ENCODE peak calls at places on chromosomes 3 and 15, in four cellular contexts. One of them, this sample, is unnamed.

GRCh38 chr3:39513801-39514369 is 46.4 kb downstream of the MOBP start:
- DNase-seq in GM12865: no peak
- DNase-seq in H1: no peak
- DNase-seq in psoas muscle: no peak
- DNase-seq in this sample: no peak

GRCh38 chr3:38647217-38647970 is 2.1 kb downstream of the SCN5A start:
- DNase-seq in GM12865: no peak
- DNase-seq in H1: no peak
- DNase-seq in psoas muscle: no peak
- DNase-seq in this sample: no peak

GRCh38 chr3:178079966-178080365 is 456.3 kb upstream of the KCNMB2 start:
- DNase-seq in GM12865: no peak
- DNase-seq in H1: no peak
- DNase-seq in psoas muscle: no peak
- DNase-seq in this sample: no peak

GRCh38 chr3:182490601-182491485 is 302.5 kb upstream of the ATP11B start:
- DNase-seq in GM12865: peak; percentile 34
- DNase-seq in H1: no peak
- DNase-seq in psoas muscle: no peak
- DNase-seq in this sample: no peak

GRCh38 chr3:188673509-188674239 is 498.1 kb upstream of the TPRG1 start:
- DNase-seq in GM12865: no peak
- DNase-seq in H1: no peak
- DNase-seq in psoas muscle: no peak
- DNase-seq in this sample: no peak

GRCh38 chr3:50138266-50139230 is 16.6 kb upstream of the SEMA3F start:
- DNase-seq in GM12865: no peak
- DNase-seq in H1: peak; percentile 71
- DNase-seq in psoas muscle: no peak
- DNase-seq in this sample: peak; percentile 81

GRCh38 chr3:121072128-121072527 is 164.1 kb downstream of the STXBP5L start:
- DNase-seq in GM12865: no peak
- DNase-seq in H1: no peak
- DNase-seq in psoas muscle: no peak
- DNase-seq in this sample: no peak

GRCh38 chr3:163315786-163316185 is 1762.5 kb downstream of the SI start:
- DNase-seq in GM12865: no peak
- DNase-seq in H1: no peak
- DNase-seq in psoas muscle: no peak
- DNase-seq in this sample: no peak

GRCh38 chr3:81003008-81003407 is 758.4 kb downstream of the GBE1 start:
- DNase-seq in GM12865: no peak
- DNase-seq in H1: no peak
- DNase-seq in psoas muscle: no peak
- DNase-seq in this sample: no peak

GRCh38 chr3:195151866-195152526 is 119.0 kb downstream of the XXYLT1 start:
- DNase-seq in GM12865: no peak
- DNase-seq in H1: no peak
- DNase-seq in psoas muscle: no peak
- DNase-seq in this sample: no peak

GRCh38 chr15:73683624-73684536 is at the start of gene CD276:
- DNase-seq in GM12865: no peak
- DNase-seq in H1: peak; percentile 80
- DNase-seq in psoas muscle: peak; percentile 90
- DNase-seq in this sample: peak; percentile 67

GRCh38 chr15:31248951-31249350 is 77.7 kb upstream of the KLF13 start:
- DNase-seq in GM12865: no peak
- DNase-seq in H1: no peak
- DNase-seq in psoas muscle: no peak
- DNase-seq in this sample: no peak

GRCh38 chr15:89383635-89384604 is 49.3 kb upstream of the POLG start:
- DNase-seq in GM12865: no peak
- DNase-seq in H1: no peak
- DNase-seq in psoas muscle: no peak
- DNase-seq in this sample: no peak

GRCh38 chr3:169241928-169242751 is 421.4 kb downstream of the MECOM start:
- DNase-seq in GM12865: no peak
- DNase-seq in H1: peak; percentile 56
- DNase-seq in psoas muscle: no peak
- DNase-seq in this sample: no peak

GRCh38 chr3:27623085-27623753 is 98.9 kb downstream of the EOMES start:
- DNase-seq in GM12865: no peak
- DNase-seq in H1: no peak
- DNase-seq in psoas muscle: no peak
- DNase-seq in this sample: no peak

GRCh38 chr3:196207159-196207832 is 3.9 kb downstream of the ZDHHC19 start:
- DNase-seq in GM12865: peak; percentile 30
- DNase-seq in H1: no peak
- DNase-seq in psoas muscle: peak; percentile 66
- DNase-seq in this sample: no peak

GRCh38 chr3:23435318-23435717 is 232.2 kb downstream of the UBE2E2 start:
- DNase-seq in GM12865: no peak
- DNase-seq in H1: no peak
- DNase-seq in psoas muscle: no peak
- DNase-seq in this sample: no peak

GRCh38 chr3:105334138-105334882 is 32.4 kb upstream of the ALCAM start:
- DNase-seq in GM12865: peak; percentile 29
- DNase-seq in H1: no peak
- DNase-seq in psoas muscle: no peak
- DNase-seq in this sample: no peak

GRCh38 chr15:74378853-74379252 is 11.4 kb upstream of the CYP11A1 start:
- DNase-seq in GM12865: peak; percentile 57
- DNase-seq in H1: no peak
- DNase-seq in psoas muscle: peak; percentile 9
- DNase-seq in this sample: no peak

GRCh38 chr15:95734422-95735316 is 595.8 kb upstream of the NR2F2 start:
- DNase-seq in GM12865: no peak
- DNase-seq in H1: no peak
- DNase-seq in psoas muscle: no peak
- DNase-seq in this sample: no peak

GRCh38 chr3:72340476-72341379 is 507.5 kb downstream of the SHQ1 start:
- DNase-seq in GM12865: peak; percentile 55
- DNase-seq in H1: no peak
- DNase-seq in psoas muscle: no peak
- DNase-seq in this sample: peak; percentile 68

GRCh38 chr3:136559896-136560295 is 192.3 kb downstream of the STAG1 start:
- DNase-seq in GM12865: no peak
- DNase-seq in H1: no peak
- DNase-seq in psoas muscle: no peak
- DNase-seq in this sample: no peak

DNA sequence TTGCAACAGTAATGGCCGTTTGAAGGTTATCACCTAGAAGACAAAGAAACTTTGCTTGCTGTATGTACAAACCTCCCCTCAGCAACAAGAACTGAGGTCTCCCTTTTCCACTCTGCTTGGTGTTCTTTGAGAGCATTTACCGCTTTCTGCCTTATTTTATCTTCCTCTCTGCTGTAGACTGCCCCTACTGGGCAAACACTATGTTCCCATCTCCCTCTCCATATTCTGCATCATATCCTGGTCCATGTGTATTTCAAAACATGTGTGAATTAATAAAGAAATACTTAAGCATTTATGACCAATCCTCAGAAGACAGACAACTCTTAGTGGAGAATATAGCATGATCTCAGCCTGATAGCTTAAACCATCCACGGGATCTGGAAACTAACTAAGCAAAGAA is 64.4 kb downstream of the ATP13A5 start:
- DNase-seq in GM12865: no peak
- DNase-seq in H1: no peak
- DNase-seq in psoas muscle: no peak
- DNase-seq in this sample: no peak
- TF ChIP-seq CTCF in GM12865: peak; percentile 6
- TF ChIP-seq CTCF in H1: peak; percentile 52
- TF ChIP-seq CTCF in psoas muscle: no peak
- TF ChIP-seq CTCF in this sample: peak; percentile 7

GRCh38 chr3:133825969-133826727 is 20.5 kb downstream of the SRPRB start:
- DNase-seq in GM12865: no peak
- DNase-seq in H1: peak; percentile 39
- DNase-seq in psoas muscle: no peak
- DNase-seq in this sample: no peak

GRCh38 chr3:133820889-133821675 is 15.5 kb downstream of the SRPRB start:
- DNase-seq in GM12865: no peak
- DNase-seq in H1: no peak
- DNase-seq in psoas muscle: no peak
- DNase-seq in this sample: no peak

GRCh38 chr3:133820129-133820528 is 14.5 kb downstream of the SRPRB start:
- DNase-seq in GM12865: no peak
- DNase-seq in H1: no peak
- DNase-seq in psoas muscle: no peak
- DNase-seq in this sample: no peak

GRCh38 chr3:133824961-133825485 is 19.4 kb downstream of the SRPRB start:
- DNase-seq in GM12865: no peak
- DNase-seq in H1: peak; percentile 16
- DNase-seq in psoas muscle: no peak
- DNase-seq in this sample: no peak

DNA sequence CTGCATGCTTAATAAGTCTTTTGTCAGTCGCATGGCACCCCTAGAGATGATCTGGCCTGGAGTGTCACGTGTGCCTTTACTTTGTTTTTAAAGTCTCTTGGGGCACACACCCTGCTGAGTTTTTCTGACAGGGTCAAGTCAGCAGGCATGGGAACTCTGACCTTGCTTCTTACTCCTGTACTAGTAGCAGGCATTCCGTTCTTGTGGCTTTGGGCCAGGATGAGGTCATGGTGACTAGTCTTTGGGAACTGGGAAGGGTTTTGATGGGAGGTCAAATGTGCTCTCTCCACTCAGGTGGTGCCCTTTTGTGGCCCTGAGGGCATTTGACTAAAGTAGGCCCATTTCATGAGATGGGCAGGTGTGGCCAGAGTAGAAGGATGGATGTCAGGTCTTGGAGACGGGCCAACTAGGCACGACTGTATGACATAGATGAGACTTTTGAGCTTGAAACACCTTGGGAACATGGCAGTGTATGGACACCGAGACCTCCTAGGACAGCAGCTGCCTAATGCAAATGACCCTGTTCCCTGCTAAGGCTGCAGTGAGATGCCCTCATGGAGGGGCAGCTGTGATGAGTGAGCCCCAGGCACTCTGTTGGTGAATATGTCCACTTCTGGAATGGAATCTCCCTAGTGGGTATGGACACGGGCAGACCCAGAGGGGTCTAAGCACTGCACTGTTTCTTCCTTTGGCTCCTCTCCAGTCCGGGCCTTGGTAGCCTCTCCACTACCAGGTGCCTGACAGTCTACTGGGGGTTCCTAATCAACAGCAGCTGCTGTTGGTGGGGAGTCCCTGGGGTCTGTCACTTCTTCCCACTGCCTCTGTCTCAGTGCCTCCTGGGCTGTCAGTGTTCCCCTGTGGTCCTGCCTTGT is 16.4 kb downstream of the SRPRB start:
- DNase-seq in GM12865: no peak
- DNase-seq in H1: no peak
- DNase-seq in psoas muscle: peak; percentile 79
- DNase-seq in this sample: no peak
- TF ChIP-seq CTCF in GM12865: peak; percentile 10
- TF ChIP-seq CTCF in H1: peak; percentile 58
- TF ChIP-seq CTCF in psoas muscle: no peak
- TF ChIP-seq CTCF in this sample: no peak

GRCh38 chr3:158908187-158908762 is 106.4 kb downstream of the MFSD1 start:
- DNase-seq in GM12865: no peak
- DNase-seq in H1: no peak
- DNase-seq in psoas muscle: no peak
- DNase-seq in this sample: no peak

GRCh38 chr3:158911586-158911985 is 109.7 kb downstream of the MFSD1 start:
- DNase-seq in GM12865: no peak
- DNase-seq in H1: no peak
- DNase-seq in psoas muscle: no peak
- DNase-seq in this sample: no peak

GRCh38 chr3:158912621-158913020 is 110.8 kb downstream of the MFSD1 start:
- DNase-seq in GM12865: no peak
- DNase-seq in H1: no peak
- DNase-seq in psoas muscle: no peak
- DNase-seq in this sample: no peak

GRCh38 chr3:158909870-158910269 is 108.0 kb downstream of the MFSD1 start:
- DNase-seq in GM12865: no peak
- DNase-seq in H1: no peak
- DNase-seq in psoas muscle: no peak
- DNase-seq in this sample: no peak

GRCh38 chr3:158912188-158912587 is 110.3 kb downstream of the MFSD1 start:
- DNase-seq in GM12865: no peak
- DNase-seq in H1: no peak
- DNase-seq in psoas muscle: no peak
- DNase-seq in this sample: no peak
- TF ChIP-seq CTCF in GM12865: no peak
- TF ChIP-seq CTCF in H1: peak; percentile 55
- TF ChIP-seq CTCF in psoas muscle: no peak
- TF ChIP-seq CTCF in this sample: no peak

GRCh38 chr3:190322604-190323240 is 476 bp upstream of the CLDN1 start:
- DNase-seq in GM12865: no peak
- DNase-seq in H1: no peak
- DNase-seq in psoas muscle: no peak
- DNase-seq in this sample: no peak

GRCh38 chr3:190319660-190320059 is 2.6 kb downstream of the CLDN1 start:
- DNase-seq in GM12865: no peak
- DNase-seq in H1: no peak
- DNase-seq in psoas muscle: no peak
- DNase-seq in this sample: no peak

GRCh38 chr3:190323241-190323617 is 983 bp upstream of the CLDN1 start:
- DNase-seq in GM12865: no peak
- DNase-seq in H1: no peak
- DNase-seq in psoas muscle: no peak
- DNase-seq in this sample: no peak

GRCh38 chr3:190320594-190321362 is 1.5 kb downstream of the CLDN1 start:
- DNase-seq in GM12865: no peak
- DNase-seq in H1: no peak
- DNase-seq in psoas muscle: no peak
- DNase-seq in this sample: no peak

DNA sequence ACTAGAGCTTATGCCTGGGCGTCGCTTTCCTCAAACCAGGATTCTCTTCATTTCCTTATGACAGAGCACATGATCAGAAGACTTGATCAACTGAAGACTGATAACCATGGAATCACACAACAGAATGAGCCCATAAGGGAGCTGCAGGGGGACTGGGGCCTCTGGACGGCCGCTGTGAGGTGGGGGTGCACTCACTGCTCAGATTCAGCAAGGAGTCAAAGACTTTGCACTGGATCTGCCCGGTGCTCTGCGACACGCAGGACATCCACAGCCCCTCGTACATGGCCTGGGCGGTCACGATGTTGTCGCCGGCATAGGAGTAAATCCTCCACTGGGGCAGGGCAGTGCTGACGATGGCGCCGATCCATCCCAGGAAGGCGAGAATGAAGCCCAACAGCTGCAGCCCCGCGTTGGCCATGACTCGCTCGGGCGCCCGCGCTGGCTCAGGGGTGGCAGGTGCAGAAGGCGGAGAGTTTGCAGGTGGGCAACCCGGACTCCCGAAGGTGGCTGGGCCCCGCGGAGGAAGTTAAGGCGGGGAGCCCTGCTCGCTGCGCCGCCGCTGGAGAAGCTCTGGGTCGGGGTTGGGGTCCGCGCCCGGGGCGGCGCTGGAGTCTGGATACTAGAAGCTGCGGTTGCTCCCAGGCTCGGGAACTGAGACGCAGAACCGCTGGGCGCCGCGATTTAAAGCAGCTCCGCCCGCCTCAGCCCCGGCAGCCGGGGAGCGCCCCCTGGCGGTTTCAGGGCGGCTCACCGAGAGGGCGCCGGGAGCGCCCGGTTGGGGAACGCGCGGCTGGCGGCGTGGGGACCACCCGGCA is at the start of gene CLDN1:
- DNase-seq in GM12865: peak; percentile 81
- DNase-seq in H1: peak; percentile 95
- DNase-seq in psoas muscle: peak; percentile 87
- DNase-seq in this sample: peak; percentile 46
- TF ChIP-seq CTCF in GM12865: peak; percentile 89
- TF ChIP-seq CTCF in H1: peak; percentile 84
- TF ChIP-seq CTCF in psoas muscle: peak; percentile 97
- TF ChIP-seq CTCF in this sample: peak; percentile 61